ENCODE peak calls at places on chromosomes 5 and 9, in seven cellular contexts. One of them, this sample, is unnamed.

GRCh38 chr9:34254141-34254913 is 74.7 kb downstream of the KIF24 start:
- DNase-seq in amniotic stem cell: peak; percentile 74
- DNase-seq in mesothelial cell of epicardium: no peak
- DNase-seq in activated gamma-delta T cell treated with anti-CD3 and anti-CD28 coated beads, Interleukin-2, amount 50 U/mL, for 16 hours: no peak
- DNase-seq in pancreas: no peak
- DNase-seq in GM13977: no peak
- DNase-seq in stimulated activated CD8-positive, alpha-beta memory T cell treated with anti-CD3 and anti-CD28 coated beads, Interleukin-12 subunit alpha, Interleukin-12 subunit beta, amount 100 ng/mL, for 1 hour: no peak
- DNase-seq in this sample: no peak

GRCh38 chr5:125551246-125551645 is 804.8 kb upstream of the ZNF608 start:
- DNase-seq in stimulated activated CD8-positive, alpha-beta memory T cell treated with anti-CD3 and anti-CD28 coated beads, Interleukin-12 subunit alpha, Interleukin-12 subunit beta, amount 100 ng/mL, for 1 hour: no peak
- DNase-seq in GM13977: no peak
- DNase-seq in amniotic stem cell: no peak
- DNase-seq in activated gamma-delta T cell treated with anti-CD3 and anti-CD28 coated beads, Interleukin-2, amount 50 U/mL, for 16 hours: no peak
- DNase-seq in pancreas: no peak
- DNase-seq in mesothelial cell of epicardium: no peak
- DNase-seq in this sample: no peak

GRCh38 chr5:143119881-143120341 is 283.6 kb downstream of the NR3C1 start:
- DNase-seq in activated gamma-delta T cell treated with anti-CD3 and anti-CD28 coated beads, Interleukin-2, amount 50 U/mL, for 16 hours: no peak
- DNase-seq in stimulated activated CD8-positive, alpha-beta memory T cell treated with anti-CD3 and anti-CD28 coated beads, Interleukin-12 subunit alpha, Interleukin-12 subunit beta, amount 100 ng/mL, for 1 hour: no peak
- DNase-seq in pancreas: no peak
- DNase-seq in GM13977: no peak
- DNase-seq in amniotic stem cell: no peak
- DNase-seq in mesothelial cell of epicardium: no peak
- DNase-seq in this sample: no peak

GRCh38 chr9:35114921-35115341 is 731 bp downstream of the ATOSB start:
- DNase-seq in GM13977: no peak
- DNase-seq in activated gamma-delta T cell treated with anti-CD3 and anti-CD28 coated beads, Interleukin-2, amount 50 U/mL, for 16 hours: no peak
- DNase-seq in stimulated activated CD8-positive, alpha-beta memory T cell treated with anti-CD3 and anti-CD28 coated beads, Interleukin-12 subunit alpha, Interleukin-12 subunit beta, amount 100 ng/mL, for 1 hour: no peak
- DNase-seq in mesothelial cell of epicardium: no peak
- DNase-seq in pancreas: no peak
- DNase-seq in amniotic stem cell: peak; percentile 57
- DNase-seq in this sample: no peak

GRCh38 chr5:168798065-168799023 is 219.2 kb upstream of the PANK3 start:
- DNase-seq in mesothelial cell of epicardium: no peak
- DNase-seq in activated gamma-delta T cell treated with anti-CD3 and anti-CD28 coated beads, Interleukin-2, amount 50 U/mL, for 16 hours: no peak
- DNase-seq in amniotic stem cell: no peak
- DNase-seq in GM13977: no peak
- DNase-seq in pancreas: no peak
- DNase-seq in stimulated activated CD8-positive, alpha-beta memory T cell treated with anti-CD3 and anti-CD28 coated beads, Interleukin-12 subunit alpha, Interleukin-12 subunit beta, amount 100 ng/mL, for 1 hour: no peak
- DNase-seq in this sample: no peak

GRCh38 chr5:68077349-68077894 is 138.1 kb upstream of the PIK3R1 start:
- DNase-seq in activated gamma-delta T cell treated with anti-CD3 and anti-CD28 coated beads, Interleukin-2, amount 50 U/mL, for 16 hours: no peak
- DNase-seq in pancreas: no peak
- DNase-seq in mesothelial cell of epicardium: no peak
- DNase-seq in GM13977: no peak
- DNase-seq in stimulated activated CD8-positive, alpha-beta memory T cell treated with anti-CD3 and anti-CD28 coated beads, Interleukin-12 subunit alpha, Interleukin-12 subunit beta, amount 100 ng/mL, for 1 hour: no peak
- DNase-seq in amniotic stem cell: no peak
- DNase-seq in this sample: no peak

GRCh38 chr5:124700333-124700732 is 46.1 kb downstream of the ZNF608 start:
- DNase-seq in stimulated activated CD8-positive, alpha-beta memory T cell treated with anti-CD3 and anti-CD28 coated beads, Interleukin-12 subunit alpha, Interleukin-12 subunit beta, amount 100 ng/mL, for 1 hour: no peak
- DNase-seq in amniotic stem cell: no peak
- DNase-seq in GM13977: no peak
- DNase-seq in mesothelial cell of epicardium: no peak
- DNase-seq in pancreas: no peak
- DNase-seq in activated gamma-delta T cell treated with anti-CD3 and anti-CD28 coated beads, Interleukin-2, amount 50 U/mL, for 16 hours: no peak
- DNase-seq in this sample: no peak

GRCh38 chr9:219670-220365 is 5.2 kb downstream of the DOCK8 start:
- DNase-seq in pancreas: no peak
- DNase-seq in mesothelial cell of epicardium: no peak
- DNase-seq in activated gamma-delta T cell treated with anti-CD3 and anti-CD28 coated beads, Interleukin-2, amount 50 U/mL, for 16 hours: no peak
- DNase-seq in GM13977: no peak
- DNase-seq in stimulated activated CD8-positive, alpha-beta memory T cell treated with anti-CD3 and anti-CD28 coated beads, Interleukin-12 subunit alpha, Interleukin-12 subunit beta, amount 100 ng/mL, for 1 hour: no peak
- DNase-seq in amniotic stem cell: no peak
- DNase-seq in this sample: no peak

GRCh38 chr5:43425965-43426364 is 13.8 kb upstream of the CCL28 start:
- DNase-seq in amniotic stem cell: peak; percentile 4
- DNase-seq in activated gamma-delta T cell treated with anti-CD3 and anti-CD28 coated beads, Interleukin-2, amount 50 U/mL, for 16 hours: no peak
- DNase-seq in stimulated activated CD8-positive, alpha-beta memory T cell treated with anti-CD3 and anti-CD28 coated beads, Interleukin-12 subunit alpha, Interleukin-12 subunit beta, amount 100 ng/mL, for 1 hour: no peak
- DNase-seq in GM13977: no peak
- DNase-seq in mesothelial cell of epicardium: no peak
- DNase-seq in pancreas: no peak
- DNase-seq in this sample: no peak

GRCh38 chr5:53376853-53377252 is 103.6 kb upstream of the FST start:
- DNase-seq in stimulated activated CD8-positive, alpha-beta memory T cell treated with anti-CD3 and anti-CD28 coated beads, Interleukin-12 subunit alpha, Interleukin-12 subunit beta, amount 100 ng/mL, for 1 hour: no peak
- DNase-seq in pancreas: no peak
- DNase-seq in amniotic stem cell: no peak
- DNase-seq in activated gamma-delta T cell treated with anti-CD3 and anti-CD28 coated beads, Interleukin-2, amount 50 U/mL, for 16 hours: no peak
- DNase-seq in GM13977: no peak
- DNase-seq in mesothelial cell of epicardium: no peak
- DNase-seq in this sample: no peak

GRCh38 chr9:95197692-95198271 is 119.7 kb downstream of the FANCC start:
- DNase-seq in amniotic stem cell: no peak
- DNase-seq in activated gamma-delta T cell treated with anti-CD3 and anti-CD28 coated beads, Interleukin-2, amount 50 U/mL, for 16 hours: no peak
- DNase-seq in pancreas: peak; percentile 51
- DNase-seq in GM13977: no peak
- DNase-seq in mesothelial cell of epicardium: no peak
- DNase-seq in stimulated activated CD8-positive, alpha-beta memory T cell treated with anti-CD3 and anti-CD28 coated beads, Interleukin-12 subunit alpha, Interleukin-12 subunit beta, amount 100 ng/mL, for 1 hour: no peak
- DNase-seq in this sample: no peak

GRCh38 chr9:72524820-72525539 is 3.6 kb downstream of the TMC1 start:
- DNase-seq in amniotic stem cell: peak; percentile 85
- DNase-seq in GM13977: peak; percentile 22
- DNase-seq in activated gamma-delta T cell treated with anti-CD3 and anti-CD28 coated beads, Interleukin-2, amount 50 U/mL, for 16 hours: peak; percentile 4
- DNase-seq in mesothelial cell of epicardium: no peak
- DNase-seq in pancreas: peak; percentile 75
- DNase-seq in stimulated activated CD8-positive, alpha-beta memory T cell treated with anti-CD3 and anti-CD28 coated beads, Interleukin-12 subunit alpha, Interleukin-12 subunit beta, amount 100 ng/mL, for 1 hour: no peak
- DNase-seq in this sample: no peak

GRCh38 chr9:101481296-101481695 is 45.7 kb upstream of the ALDOB start:
- DNase-seq in amniotic stem cell: no peak
- DNase-seq in stimulated activated CD8-positive, alpha-beta memory T cell treated with anti-CD3 and anti-CD28 coated beads, Interleukin-12 subunit alpha, Interleukin-12 subunit beta, amount 100 ng/mL, for 1 hour: no peak
- DNase-seq in GM13977: no peak
- DNase-seq in mesothelial cell of epicardium: no peak
- DNase-seq in pancreas: no peak
- DNase-seq in activated gamma-delta T cell treated with anti-CD3 and anti-CD28 coated beads, Interleukin-2, amount 50 U/mL, for 16 hours: no peak
- DNase-seq in this sample: no peak

GRCh38 chr5:150075806-150076205 is 10.5 kb downstream of the CSF1R start:
- DNase-seq in mesothelial cell of epicardium: no peak
- DNase-seq in pancreas: no peak
- DNase-seq in amniotic stem cell: no peak
- DNase-seq in stimulated activated CD8-positive, alpha-beta memory T cell treated with anti-CD3 and anti-CD28 coated beads, Interleukin-12 subunit alpha, Interleukin-12 subunit beta, amount 100 ng/mL, for 1 hour: no peak
- DNase-seq in GM13977: no peak
- DNase-seq in activated gamma-delta T cell treated with anti-CD3 and anti-CD28 coated beads, Interleukin-2, amount 50 U/mL, for 16 hours: no peak
- DNase-seq in this sample: peak; percentile 43

GRCh38 chr9:37378613-37379004 is 43.9 kb upstream of the GRHPR start:
- DNase-seq in pancreas: no peak
- DNase-seq in GM13977: no peak
- DNase-seq in amniotic stem cell: no peak
- DNase-seq in stimulated activated CD8-positive, alpha-beta memory T cell treated with anti-CD3 and anti-CD28 coated beads, Interleukin-12 subunit alpha, Interleukin-12 subunit beta, amount 100 ng/mL, for 1 hour: no peak
- DNase-seq in activated gamma-delta T cell treated with anti-CD3 and anti-CD28 coated beads, Interleukin-2, amount 50 U/mL, for 16 hours: no peak
- DNase-seq in mesothelial cell of epicardium: no peak
- DNase-seq in this sample: no peak

GRCh38 chr9:13445123-13445522 is 165.6 kb upstream of the MPDZ start:
- DNase-seq in amniotic stem cell: no peak
- DNase-seq in mesothelial cell of epicardium: no peak
- DNase-seq in stimulated activated CD8-positive, alpha-beta memory T cell treated with anti-CD3 and anti-CD28 coated beads, Interleukin-12 subunit alpha, Interleukin-12 subunit beta, amount 100 ng/mL, for 1 hour: no peak
- DNase-seq in GM13977: no peak
- DNase-seq in activated gamma-delta T cell treated with anti-CD3 and anti-CD28 coated beads, Interleukin-2, amount 50 U/mL, for 16 hours: no peak
- DNase-seq in pancreas: no peak
- DNase-seq in this sample: no peak

GRCh38 chr5:132873119-132873929 is at the start of gene LEAP2:
- DNase-seq in activated gamma-delta T cell treated with anti-CD3 and anti-CD28 coated beads, Interleukin-2, amount 50 U/mL, for 16 hours: no peak
- DNase-seq in mesothelial cell of epicardium: no peak
- DNase-seq in GM13977: no peak
- DNase-seq in pancreas: peak; percentile 40
- DNase-seq in stimulated activated CD8-positive, alpha-beta memory T cell treated with anti-CD3 and anti-CD28 coated beads, Interleukin-12 subunit alpha, Interleukin-12 subunit beta, amount 100 ng/mL, for 1 hour: no peak
- DNase-seq in amniotic stem cell: no peak
- DNase-seq in this sample: no peak

GRCh38 chr5:114782869-114783268 is 386.8 kb downstream of the TRIM36 start:
- DNase-seq in activated gamma-delta T cell treated with anti-CD3 and anti-CD28 coated beads, Interleukin-2, amount 50 U/mL, for 16 hours: no peak
- DNase-seq in amniotic stem cell: no peak
- DNase-seq in pancreas: no peak
- DNase-seq in GM13977: no peak
- DNase-seq in stimulated activated CD8-positive, alpha-beta memory T cell treated with anti-CD3 and anti-CD28 coated beads, Interleukin-12 subunit alpha, Interleukin-12 subunit beta, amount 100 ng/mL, for 1 hour: no peak
- DNase-seq in mesothelial cell of epicardium: no peak
- DNase-seq in this sample: no peak

GRCh38 chr5:72619251-72619650 is 112.0 kb upstream of the ZNF366 start:
- DNase-seq in stimulated activated CD8-positive, alpha-beta memory T cell treated with anti-CD3 and anti-CD28 coated beads, Interleukin-12 subunit alpha, Interleukin-12 subunit beta, amount 100 ng/mL, for 1 hour: no peak
- DNase-seq in activated gamma-delta T cell treated with anti-CD3 and anti-CD28 coated beads, Interleukin-2, amount 50 U/mL, for 16 hours: no peak
- DNase-seq in mesothelial cell of epicardium: no peak
- DNase-seq in GM13977: no peak
- DNase-seq in pancreas: no peak
- DNase-seq in amniotic stem cell: no peak
- DNase-seq in this sample: no peak

GRCh38 chr9:77649109-77649812 is 1.1 kb upstream of the GNA14 start:
- DNase-seq in amniotic stem cell: no peak
- DNase-seq in GM13977: no peak
- DNase-seq in activated gamma-delta T cell treated with anti-CD3 and anti-CD28 coated beads, Interleukin-2, amount 50 U/mL, for 16 hours: no peak
- DNase-seq in stimulated activated CD8-positive, alpha-beta memory T cell treated with anti-CD3 and anti-CD28 coated beads, Interleukin-12 subunit alpha, Interleukin-12 subunit beta, amount 100 ng/mL, for 1 hour: no peak
- DNase-seq in pancreas: no peak
- DNase-seq in mesothelial cell of epicardium: no peak
- DNase-seq in this sample: no peak

GRCh38 chr9:104944871-104945270 is 16.9 kb upstream of the ABCA1 start:
- DNase-seq in stimulated activated CD8-positive, alpha-beta memory T cell treated with anti-CD3 and anti-CD28 coated beads, Interleukin-12 subunit alpha, Interleukin-12 subunit beta, amount 100 ng/mL, for 1 hour: no peak
- DNase-seq in pancreas: no peak
- DNase-seq in mesothelial cell of epicardium: no peak
- DNase-seq in activated gamma-delta T cell treated with anti-CD3 and anti-CD28 coated beads, Interleukin-2, amount 50 U/mL, for 16 hours: no peak
- DNase-seq in amniotic stem cell: no peak
- DNase-seq in GM13977: no peak
- DNase-seq in this sample: no peak

GRCh38 chr5:103256178-103256577 is 2.4 kb upstream of the MACIR start:
- DNase-seq in mesothelial cell of epicardium: no peak
- DNase-seq in activated gamma-delta T cell treated with anti-CD3 and anti-CD28 coated beads, Interleukin-2, amount 50 U/mL, for 16 hours: no peak
- DNase-seq in GM13977: no peak
- DNase-seq in amniotic stem cell: no peak
- DNase-seq in pancreas: no peak
- DNase-seq in stimulated activated CD8-positive, alpha-beta memory T cell treated with anti-CD3 and anti-CD28 coated beads, Interleukin-12 subunit alpha, Interleukin-12 subunit beta, amount 100 ng/mL, for 1 hour: no peak
- DNase-seq in this sample: no peak

GRCh38 chr9:36328798-36329411 is 70.7 kb upstream of the GNE start:
- DNase-seq in GM13977: peak; percentile 70
- DNase-seq in amniotic stem cell: peak; percentile 59
- DNase-seq in mesothelial cell of epicardium: no peak
- DNase-seq in pancreas: peak; percentile 21
- DNase-seq in stimulated activated CD8-positive, alpha-beta memory T cell treated with anti-CD3 and anti-CD28 coated beads, Interleukin-12 subunit alpha, Interleukin-12 subunit beta, amount 100 ng/mL, for 1 hour: peak; percentile 11
- DNase-seq in activated gamma-delta T cell treated with anti-CD3 and anti-CD28 coated beads, Interleukin-2, amount 50 U/mL, for 16 hours: peak; percentile 10
- DNase-seq in this sample: no peak

GRCh38 chr9:10697044-10697443 is 84.2 kb upstream of the PTPRD start:
- DNase-seq in mesothelial cell of epicardium: no peak
- DNase-seq in GM13977: no peak
- DNase-seq in amniotic stem cell: no peak
- DNase-seq in pancreas: no peak
- DNase-seq in stimulated activated CD8-positive, alpha-beta memory T cell treated with anti-CD3 and anti-CD28 coated beads, Interleukin-12 subunit alpha, Interleukin-12 subunit beta, amount 100 ng/mL, for 1 hour: no peak
- DNase-seq in activated gamma-delta T cell treated with anti-CD3 and anti-CD28 coated beads, Interleukin-2, amount 50 U/mL, for 16 hours: no peak
- DNase-seq in this sample: no peak

GRCh38 chr5:58066557-58066956 is 393.3 kb downstream of the PLK2 start:
- DNase-seq in activated gamma-delta T cell treated with anti-CD3 and anti-CD28 coated beads, Interleukin-2, amount 50 U/mL, for 16 hours: no peak
- DNase-seq in mesothelial cell of epicardium: no peak
- DNase-seq in GM13977: no peak
- DNase-seq in stimulated activated CD8-positive, alpha-beta memory T cell treated with anti-CD3 and anti-CD28 coated beads, Interleukin-12 subunit alpha, Interleukin-12 subunit beta, amount 100 ng/mL, for 1 hour: no peak
- DNase-seq in amniotic stem cell: no peak
- DNase-seq in pancreas: no peak
- DNase-seq in this sample: no peak

GRCh38 chr5:156052697-156053455 is 274.1 kb upstream of the SGCD start:
- DNase-seq in stimulated activated CD8-positive, alpha-beta memory T cell treated with anti-CD3 and anti-CD28 coated beads, Interleukin-12 subunit alpha, Interleukin-12 subunit beta, amount 100 ng/mL, for 1 hour: no peak
- DNase-seq in pancreas: no peak
- DNase-seq in GM13977: no peak
- DNase-seq in activated gamma-delta T cell treated with anti-CD3 and anti-CD28 coated beads, Interleukin-2, amount 50 U/mL, for 16 hours: no peak
- DNase-seq in mesothelial cell of epicardium: no peak
- DNase-seq in amniotic stem cell: no peak
- DNase-seq in this sample: no peak

GRCh38 chr5:101160002-101160401 is 256.9 kb upstream of the ST8SIA4 start:
- DNase-seq in stimulated activated CD8-positive, alpha-beta memory T cell treated with anti-CD3 and anti-CD28 coated beads, Interleukin-12 subunit alpha, Interleukin-12 subunit beta, amount 100 ng/mL, for 1 hour: no peak
- DNase-seq in GM13977: no peak
- DNase-seq in pancreas: no peak
- DNase-seq in activated gamma-delta T cell treated with anti-CD3 and anti-CD28 coated beads, Interleukin-2, amount 50 U/mL, for 16 hours: no peak
- DNase-seq in mesothelial cell of epicardium: no peak
- DNase-seq in amniotic stem cell: no peak
- DNase-seq in this sample: no peak

GRCh38 chr5:131212471-131213021 is 41.8 kb downstream of the LYRM7 start:
- DNase-seq in stimulated activated CD8-positive, alpha-beta memory T cell treated with anti-CD3 and anti-CD28 coated beads, Interleukin-12 subunit alpha, Interleukin-12 subunit beta, amount 100 ng/mL, for 1 hour: no peak
- DNase-seq in pancreas: no peak
- DNase-seq in mesothelial cell of epicardium: no peak
- DNase-seq in activated gamma-delta T cell treated with anti-CD3 and anti-CD28 coated beads, Interleukin-2, amount 50 U/mL, for 16 hours: no peak
- DNase-seq in GM13977: peak; percentile 42
- DNase-seq in amniotic stem cell: no peak
- DNase-seq in this sample: no peak

GRCh38 chr5:9343146-9343850 is 202.6 kb downstream of the SEMA5A start:
- DNase-seq in stimulated activated CD8-positive, alpha-beta memory T cell treated with anti-CD3 and anti-CD28 coated beads, Interleukin-12 subunit alpha, Interleukin-12 subunit beta, amount 100 ng/mL, for 1 hour: no peak
- DNase-seq in mesothelial cell of epicardium: no peak
- DNase-seq in activated gamma-delta T cell treated with anti-CD3 and anti-CD28 coated beads, Interleukin-2, amount 50 U/mL, for 16 hours: no peak
- DNase-seq in amniotic stem cell: no peak
- DNase-seq in GM13977: no peak
- DNase-seq in pancreas: no peak
- DNase-seq in this sample: no peak

GRCh38 chr5:80054682-80055081 is 19.5 kb downstream of the THBS4 start:
- DNase-seq in mesothelial cell of epicardium: no peak
- DNase-seq in amniotic stem cell: no peak
- DNase-seq in pancreas: no peak
- DNase-seq in stimulated activated CD8-positive, alpha-beta memory T cell treated with anti-CD3 and anti-CD28 coated beads, Interleukin-12 subunit alpha, Interleukin-12 subunit beta, amount 100 ng/mL, for 1 hour: no peak
- DNase-seq in activated gamma-delta T cell treated with anti-CD3 and anti-CD28 coated beads, Interleukin-2, amount 50 U/mL, for 16 hours: no peak
- DNase-seq in GM13977: no peak
- DNase-seq in this sample: no peak

GRCh38 chr5:61333351-61334223 is 1.5 kb downstream of the ZSWIM6 start:
- DNase-seq in activated gamma-delta T cell treated with anti-CD3 and anti-CD28 coated beads, Interleukin-2, amount 50 U/mL, for 16 hours: no peak
- DNase-seq in mesothelial cell of epicardium: no peak
- DNase-seq in stimulated activated CD8-positive, alpha-beta memory T cell treated with anti-CD3 and anti-CD28 coated beads, Interleukin-12 subunit alpha, Interleukin-12 subunit beta, amount 100 ng/mL, for 1 hour: no peak
- DNase-seq in amniotic stem cell: no peak
- DNase-seq in pancreas: peak; percentile 29
- DNase-seq in GM13977: peak; percentile 57
- DNase-seq in this sample: peak; percentile 71

This sample was measured in type B pancreatic cell.